ENCODE peak calls at places on chromosomes 3 and 15, in nine cellular contexts. P is neuronal stem cell, Q is WERI-Rb-1, J is dorsolateral prefrontal cortex, D is AG10803, V is AG04449, R is HCT116, A is astrocyte of the spinal cord, O is brain microvascular endothelial cell. L is an unnamed sample.

GRCh38 chr3:143429628-143430514 is 310.3 kb downstream of the CHST2 start:
- DNase-seq in P (no peak), Q (no peak), J (no peak), D (no peak), V (no peak), R (no peak), A (no peak), O (no peak), L (peak)

GRCh38 chr3:157647820-157648219 is 144.6 kb upstream of the VEPH1 start:
- DNase-seq in P (no peak), Q (no peak), J (no peak), D (no peak), V (no peak), R (no peak), A (no peak), O (no peak), L (no peak)

GRCh38 chr3:61562810-61563613 is 1.6 kb downstream of the PTPRG start:
- DNase-seq in P (no peak), Q (peak), J (no peak), D (peak), V (no peak), R (no peak), A (peak), O (no peak), L (peak)

GRCh38 chr3:149816326-149816725 is 3.3 kb downstream of the RNF13 start:
- DNase-seq in P (no peak), Q (no peak), J (no peak), D (no peak), V (no peak), R (no peak), A (no peak), O (no peak), L (no peak)

GRCh38 chr3:137105277-137105977 is 147.6 kb downstream of the IL20RB start:
- DNase-seq in P (peak), Q (peak), J (no peak), D (peak), V (no peak), R (peak), A (peak), O (peak), L (peak)

GRCh38 chr15:101379647-101380046 is 84.6 kb upstream of the SNRPA1 start:
- DNase-seq in P (no peak), Q (no peak), J (no peak), D (no peak), V (no peak), R (no peak), A (no peak), O (no peak), L (no peak)

GRCh38 chr3:134008630-134009156 is 21.0 kb downstream of the SLCO2A1 start:
- DNase-seq in P (no peak), Q (no peak), J (no peak), D (peak), V (peak), R (peak), A (peak), O (peak), L (peak)

GRCh38 chr15:42419369-42419768 is 60.1 kb downstream of the CAPN3 start:
- DNase-seq in P (no peak), Q (no peak), J (no peak), D (no peak), V (no peak), R (no peak), A (no peak), O (no peak), L (no peak)

GRCh38 chr3:57019057-57019456 is 41.4 kb upstream of the SPATA12 start:
- DNase-seq in P (no peak), Q (no peak), J (no peak), D (no peak), V (no peak), R (no peak), A (no peak), O (no peak), L (no peak)

GRCh38 chr3:47715928-47716327 is 65.8 kb downstream of the SMARCC1 start:
- DNase-seq in P (no peak), Q (no peak), J (no peak), D (peak), V (no peak), R (peak), A (peak), O (peak), L (peak)

GRCh38 chr3:156694536-156694935 is 20.1 kb downstream of the TIPARP start:
- DNase-seq in P (no peak), Q (no peak), J (no peak), D (no peak), V (no peak), R (no peak), A (no peak), O (no peak), L (no peak)

GRCh38 chr15:71496336-71496955 is 313.9 kb upstream of the NR2E3 start:
- DNase-seq in P (no peak), Q (no peak), J (no peak), D (no peak), V (no peak), R (no peak), A (peak), O (peak), L (peak)

GRCh38 chr3:43194490-43195115 is 88.7 kb upstream of the POMGNT2 start:
- DNase-seq in P (no peak), Q (no peak), J (no peak), D (no peak), V (no peak), R (no peak), A (no peak), O (peak), L (no peak)

GRCh38 chr15:76335129-76335850 is 1.3 kb upstream of the ISL2 start:
- DNase-seq in P (no peak), Q (peak), J (no peak), D (no peak), V (no peak), R (no peak), A (no peak), O (no peak), L (no peak)

GRCh38 chr3:13844286-13844685 is 35.6 kb downstream of the WNT7A start:
- DNase-seq in P (no peak), Q (no peak), J (no peak), D (no peak), V (no peak), R (no peak), A (no peak), O (no peak), L (no peak)

GRCh38 chr3:114418107-114418506 is 124.3 kb downstream of the TIGIT start:
- DNase-seq in P (no peak), Q (no peak), J (no peak), D (no peak), V (no peak), R (no peak), A (no peak), O (no peak), L (peak)

GRCh38 chr3:38968891-38969290 is 82.9 kb downstream of the SCN11A start:
- DNase-seq in P (no peak), Q (no peak), J (no peak), D (no peak), V (no peak), R (no peak), A (no peak), O (no peak), L (no peak)

GRCh38 chr3:175163686-175164085 is 304.6 kb downstream of the NAALADL2 start:
- DNase-seq in P (no peak), Q (no peak), J (no peak), D (peak), V (no peak), R (no peak), A (peak), O (no peak), L (no peak)

GRCh38 chr3:113275876-113276580 is 64.7 kb downstream of the BOC start:
- DNase-seq in P (peak), Q (peak), J (no peak), D (peak), V (no peak), R (no peak), A (peak), O (peak), L (peak)

GRCh38 chr3:58640700-58641372 is 25.7 kb downstream of the FAM3D start:
- DNase-seq in P (peak), Q (peak), J (peak), D (peak), V (no peak), R (peak), A (peak), O (peak), L (peak)

GRCh38 chr3:82790307-82791097 is 1029.1 kb upstream of the GBE1 start:
- DNase-seq in P (no peak), Q (no peak), J (no peak), D (no peak), V (no peak), R (no peak), A (no peak), O (no peak), L (no peak)

GRCh38 chr15:48974865-48975264 is 11.1 kb upstream of the SHC4 start:
- DNase-seq in P (no peak), Q (peak), J (no peak), D (no peak), V (no peak), R (peak), A (no peak), O (no peak), L (peak)

GRCh38 chr3:30473374-30474051 is 132.9 kb upstream of the TGFBR2 start:
- DNase-seq in P (no peak), Q (no peak), J (no peak), D (peak), V (no peak), R (no peak), A (no peak), O (peak), L (peak)

GRCh38 chr3:42690191-42690590 is 4.9 kb downstream of the KLHL40 start:
- DNase-seq in P (no peak), Q (peak), J (peak), D (no peak), V (no peak), R (no peak), A (no peak), O (no peak), L (no peak)

GRCh38 chr3:69290006-69290405 is 95.9 kb downstream of the FRMD4B start:
- DNase-seq in P (no peak), Q (no peak), J (no peak), D (no peak), V (no peak), R (no peak), A (no peak), O (no peak), L (no peak)

GRCh38 chr15:78944669-78945407 is at the start of gene CTSH:
- DNase-seq in P (peak), Q (peak), J (peak), D (peak), V (no peak), R (no peak), A (no peak), O (no peak), L (peak)
- H3K4me3 ChIP-seq in P (peak), Q (peak), J (peak), D (peak), V (peak), R (peak), A (peak), O (peak), L (peak)

GRCh38 chr3:118098818-118099217 is 935.8 kb downstream of the IGSF11 start:
- DNase-seq in P (no peak), Q (no peak), J (no peak), D (no peak), V (no peak), R (no peak), A (no peak), O (no peak), L (no peak)

GRCh38 chr3:118097660-118098059 is 937.0 kb downstream of the IGSF11 start:
- DNase-seq in P (no peak), Q (no peak), J (no peak), D (no peak), V (no peak), R (no peak), A (no peak), O (no peak), L (no peak)

GRCh38 chr3:118108176-118108575 is 926.5 kb downstream of the IGSF11 start:
- DNase-seq in P (no peak), Q (no peak), J (no peak), D (no peak), V (no peak), R (no peak), A (no peak), O (no peak), L (no peak)

GRCh38 chr3:118101891-118102290 is 932.8 kb downstream of the IGSF11 start:
- DNase-seq in P (no peak), Q (no peak), J (no peak), D (no peak), V (no peak), R (no peak), A (no peak), O (no peak), L (no peak)

DNA sequence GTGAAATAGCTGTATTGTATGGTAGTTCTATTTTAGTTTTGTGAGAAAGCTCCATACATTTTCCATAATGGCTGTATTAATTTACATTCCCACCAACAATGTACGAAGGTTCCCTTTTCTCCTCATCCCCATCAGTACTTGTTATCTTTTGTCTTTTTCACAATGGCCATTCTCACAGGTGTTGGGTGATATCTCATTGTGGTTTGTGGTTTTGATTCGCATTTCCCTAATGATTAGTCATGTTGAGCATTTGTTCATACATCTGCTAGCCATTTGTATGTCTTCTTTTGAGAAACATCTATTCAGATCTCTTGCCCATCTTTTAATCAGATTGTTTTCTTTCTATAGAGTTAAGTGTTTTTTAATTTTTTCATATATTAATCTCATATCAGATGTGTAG is 931.9 kb downstream of the IGSF11 start:
- DNase-seq in P (no peak), Q (no peak), J (no peak), D (no peak), V (no peak), R (no peak), A (no peak), O (no peak), L (no peak)
- H3K4me3 ChIP-seq in P (no peak), Q (no peak), J (no peak), D (no peak), V (no peak), R (no peak), A (no peak), O (no peak), L (no peak)

DNA sequence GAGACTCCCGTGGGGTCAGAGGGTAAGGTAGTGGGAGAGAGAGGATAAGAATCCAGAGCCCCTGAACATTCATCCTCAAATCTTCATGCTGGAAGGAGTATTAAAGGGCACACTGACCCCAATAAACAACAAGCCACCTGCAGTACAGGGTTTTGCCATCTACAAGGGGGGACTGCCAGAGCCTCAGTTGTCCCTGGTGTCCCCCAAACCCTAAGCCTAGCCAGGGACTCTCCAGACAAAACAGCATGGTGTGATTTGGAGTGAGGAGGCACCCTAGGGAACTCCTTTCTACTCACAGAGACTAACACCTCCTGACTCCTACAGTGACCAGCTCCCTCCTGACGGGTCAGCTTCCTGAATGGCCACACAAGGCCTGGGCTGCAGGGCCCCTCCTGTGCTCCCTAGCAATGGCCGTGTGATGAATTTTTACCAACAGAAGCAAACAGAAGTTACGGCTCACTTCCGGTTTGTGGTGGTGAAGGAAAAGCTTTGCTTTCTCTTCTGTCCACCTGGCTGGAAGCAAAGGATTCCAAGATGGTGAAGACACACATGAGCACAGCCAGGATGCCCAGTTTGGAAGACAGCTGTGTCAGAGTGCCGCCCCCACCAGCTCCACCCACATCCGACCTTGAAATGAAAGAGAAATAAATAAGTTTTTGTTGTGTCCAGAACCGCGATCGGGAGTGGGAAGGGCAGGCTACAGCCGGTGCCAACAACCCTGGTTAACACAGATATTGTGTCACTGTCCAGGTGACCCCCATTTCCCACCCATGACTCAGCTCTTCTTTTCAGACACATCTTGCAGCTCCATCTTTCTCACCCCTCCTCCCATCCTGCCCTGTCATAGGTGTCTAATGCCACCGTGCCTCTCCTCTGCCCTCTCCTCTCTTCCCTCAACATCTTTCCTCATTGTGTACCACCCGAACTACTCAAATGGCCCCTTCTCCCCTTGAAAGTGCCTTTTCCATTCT is 69.6 kb upstream of the ATP13A3 start:
- DNase-seq in P (no peak), Q (no peak), J (no peak), D (no peak), V (no peak), R (no peak), A (no peak), O (no peak), L (peak)
- H3K4me3 ChIP-seq in P (no peak), Q (no peak), J (peak), D (no peak), V (no peak), R (no peak), A (no peak), O (no peak), L (no peak)

DNA sequence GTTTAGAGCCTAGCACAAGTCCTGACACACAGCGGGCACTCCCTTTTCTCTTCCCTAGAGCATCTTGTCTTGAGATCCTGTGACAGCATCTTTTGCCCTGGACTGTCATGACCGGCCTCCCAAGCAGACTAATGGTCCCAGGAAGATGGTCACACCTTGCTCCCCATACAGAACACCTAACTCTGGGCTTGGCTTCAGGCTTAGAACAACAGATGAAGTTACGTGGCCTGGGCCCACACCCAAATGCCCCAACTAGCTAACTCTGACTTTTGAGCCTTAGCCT is 781 bp upstream of the IP6K1 start:
- DNase-seq in P (no peak), Q (no peak), J (no peak), D (no peak), V (no peak), R (no peak), A (no peak), O (no peak), L (no peak)
- H3K4me3 ChIP-seq in P (peak), Q (peak), J (peak), D (peak), V (peak), R (peak), A (no peak), O (no peak), L (no peak)

GRCh38 chr15:67543348-67543718 is 830 bp downstream of the MAP2K5 start:
- DNase-seq in P (no peak), Q (no peak), J (no peak), D (no peak), V (no peak), R (no peak), A (no peak), O (no peak), L (peak)
- H3K4me3 ChIP-seq in P (peak), Q (peak), J (peak), D (peak), V (peak), R (peak), A (peak), O (peak), L (peak)

GRCh38 chr3:3776607-3777006 is 22.6 kb upstream of the LRRN1 start:
- DNase-seq in P (no peak), Q (no peak), J (no peak), D (no peak), V (no peak), R (no peak), A (no peak), O (no peak), L (no peak)

GRCh38 chr3:3778216-3778615 is 21.0 kb upstream of the LRRN1 start:
- DNase-seq in P (no peak), Q (no peak), J (no peak), D (no peak), V (no peak), R (no peak), A (no peak), O (no peak), L (no peak)

GRCh38 chr3:3772338-3772737 is 26.9 kb upstream of the LRRN1 start:
- DNase-seq in P (no peak), Q (no peak), J (no peak), D (no peak), V (no peak), R (no peak), A (no peak), O (no peak), L (no peak)

GRCh38 chr3:3778641-3779270 is 20.5 kb upstream of the LRRN1 start:
- DNase-seq in P (no peak), Q (no peak), J (no peak), D (no peak), V (no peak), R (no peak), A (peak), O (no peak), L (no peak)

DNA sequence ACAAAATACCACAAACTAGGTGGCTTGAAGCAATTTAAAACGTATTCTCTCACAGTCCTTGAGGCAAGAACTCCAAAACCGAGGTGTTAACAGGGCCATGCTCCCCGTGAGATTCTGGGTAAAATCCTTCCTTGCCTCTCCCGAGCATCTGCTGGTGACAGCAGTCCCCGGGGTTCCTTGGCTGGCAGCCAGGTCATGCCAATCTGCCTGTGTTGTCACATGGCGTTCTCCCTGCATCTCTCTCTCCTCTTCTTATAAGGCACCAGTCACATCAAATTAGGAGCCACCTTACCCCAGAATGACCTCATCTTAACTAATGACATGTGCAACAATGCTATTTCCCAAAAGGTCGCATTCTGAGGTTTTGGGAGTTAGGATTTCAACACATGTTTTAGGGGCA is 26.3 kb upstream of the LRRN1 start:
- DNase-seq in P (no peak), Q (no peak), J (peak), D (no peak), V (no peak), R (no peak), A (no peak), O (no peak), L (no peak)
- H3K4me3 ChIP-seq in P (no peak), Q (no peak), J (no peak), D (no peak), V (no peak), R (no peak), A (no peak), O (no peak), L (no peak)

GRCh38 chr3:9173445-9173844 is 76.0 kb downstream of the SRGAP3 start:
- DNase-seq in P (no peak), Q (no peak), J (no peak), D (no peak), V (no peak), R (no peak), A (no peak), O (no peak), L (no peak)

GRCh38 chr3:9169951-9170850 is 79.2 kb downstream of the SRGAP3 start:
- DNase-seq in P (no peak), Q (no peak), J (no peak), D (no peak), V (no peak), R (no peak), A (no peak), O (no peak), L (no peak)

GRCh38 chr3:9175421-9175820 is 74.0 kb downstream of the SRGAP3 start:
- DNase-seq in P (no peak), Q (no peak), J (no peak), D (peak), V (no peak), R (no peak), A (no peak), O (no peak), L (peak)

GRCh38 chr3:9170851-9171160 is 78.6 kb downstream of the SRGAP3 start:
- DNase-seq in P (no peak), Q (no peak), J (no peak), D (no peak), V (no peak), R (no peak), A (no peak), O (no peak), L (no peak)

DNA sequence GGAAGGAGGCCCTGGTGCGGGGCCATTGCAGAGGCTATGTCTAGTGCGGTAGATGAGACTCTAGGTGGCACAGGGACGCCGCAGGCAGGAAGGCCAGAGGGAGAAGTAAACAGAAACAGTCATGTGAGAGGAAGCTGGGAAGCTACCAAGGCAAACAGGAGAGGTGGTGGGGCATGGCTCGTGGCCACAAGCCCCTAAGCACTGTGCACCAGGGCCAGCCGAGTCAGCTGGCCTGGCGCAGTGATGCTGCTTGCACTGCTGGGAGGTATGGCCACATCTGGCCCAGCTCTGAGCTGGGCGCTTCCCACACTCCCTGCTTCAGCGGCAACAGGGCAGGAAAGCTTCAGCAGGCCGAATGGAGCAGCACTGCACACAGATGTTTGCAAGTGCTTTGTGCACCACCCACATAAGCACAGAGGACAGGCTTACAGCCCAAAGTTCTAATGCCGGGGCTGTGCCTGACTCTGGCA is 76.6 kb downstream of the SRGAP3 start:
- DNase-seq in P (no peak), Q (no peak), J (no peak), D (peak), V (no peak), R (no peak), A (no peak), O (no peak), L (no peak)
- H3K4me3 ChIP-seq in P (no peak), Q (no peak), J (peak), D (no peak), V (no peak), R (no peak), A (no peak), O (no peak), L (no peak)